ENCODE peak calls at places on chromosomes 1 and 21, in five cellular contexts. X is neural progenitor cell, E is stomach, I is keratinocyte, G is coronary artery. Q is an unnamed sample.
A peak's percentile ranks its signal among the peaks of the same experiment; 100 is the strongest.

GRCh38 chr21:41932576-41933258 is 21.1 kb downstream of the C2CD2 start:
- DNase-seq in G (no peak), X (no peak), I (no peak), E (no peak), Q (no peak)

GRCh38 chr1:97674517-97674916 is 246.3 kb downstream of the DPYD start:
- DNase-seq in G (no peak), E (no peak), X (no peak), I (no peak), Q (no peak)

GRCh38 chr1:232575524-232576040 is 54.4 kb downstream of the SIPA1L2 start:
- DNase-seq in I (no peak), X (no peak), E (no peak), G (no peak), Q (no peak)

GRCh38 chr1:26388791-26389445 is 16.4 kb upstream of the ZNF683 start:
- DNase-seq in I (no peak), X (no peak), E (no peak), G (no peak), Q (no peak)

GRCh38 chr1:202501281-202501680 is 152.8 kb downstream of the PPP1R12B start:
- DNase-seq in G (no peak), I (no peak), X (peak; percentile 31), E (no peak), Q (no peak)

GRCh38 chr1:62977321-62977720 is 193.4 kb downstream of the ATG4C start:
- DNase-seq in X (no peak), I (no peak), E (no peak), G (no peak), Q (no peak)

GRCh38 chr21:45332415-45332814 is 44.7 kb upstream of the POFUT2 start:
- DNase-seq in I (no peak), E (no peak), G (no peak), X (no peak), Q (no peak)

GRCh38 chr1:91476538-91477217 is 24.0 kb upstream of the CDC7 start:
- DNase-seq in X (no peak), E (no peak), I (no peak), G (no peak), Q (no peak)

GRCh38 chr1:169943963-169944526 is 50.3 kb upstream of the SCYL3 start:
- DNase-seq in E (no peak), I (no peak), G (no peak), X (no peak), Q (no peak)

GRCh38 chr1:197660389-197660788 is 114.9 kb downstream of the DENND1B start:
- DNase-seq in E (no peak), I (no peak), X (no peak), G (no peak), Q (no peak)

GRCh38 chr1:65527211-65527610 is 106.7 kb downstream of the LEPR start:
- DNase-seq in G (no peak), E (no peak), I (no peak), X (no peak), Q (no peak)

GRCh38 chr1:210352575-210352974 is 23.9 kb downstream of the HHAT start:
- DNase-seq in I (no peak), X (no peak), E (no peak), G (no peak), Q (no peak)

GRCh38 chr1:225811622-225812487 is 1.9 kb downstream of the EPHX1 start:
- DNase-seq in X (peak; percentile 61), G (no peak), I (no peak), E (no peak), Q (no peak)

GRCh38 chr1:212458817-212459216 is 26.1 kb downstream of the NENF start:
- DNase-seq in I (no peak), X (no peak), G (no peak), E (no peak), Q (no peak)

GRCh38 chr1:47948126-47948525 is 49.1 kb downstream of the TRABD2B start:
- DNase-seq in E (no peak), I (no peak), X (peak; percentile 41), G (no peak), Q (no peak)

GRCh38 chr1:17617787-17618557 is 78.5 kb downstream of the ARHGEF10L start:
- DNase-seq in X (no peak), E (no peak), I (no peak), G (peak; percentile 93), Q (peak; percentile 38)

GRCh38 chr1:15949453-15950245 is 26.3 kb downstream of the ZBTB17 start:
- DNase-seq in I (peak; percentile 99), X (peak; percentile 48), G (peak; percentile 98), E (peak; percentile 77), Q (peak; percentile 90)

GRCh38 chr1:228279011-228279721 is 71.3 kb downstream of the OBSCN start:
- DNase-seq in E (no peak), I (no peak), G (peak; percentile 69), X (no peak), Q (no peak)

GRCh38 chr21:42010507-42011493 is 640 bp upstream of the ZBTB21 start:
- DNase-seq in X (peak; percentile 74), E (no peak), G (peak; percentile 68), I (no peak), Q (peak; percentile 42)

GRCh38 chr1:204415351-204415750 is 3.7 kb upstream of the PPP1R15B start:
- DNase-seq in X (no peak), G (no peak), I (no peak), E (no peak), Q (no peak)

GRCh38 chr1:61515096-61515495 is 209.8 kb downstream of the TM2D1 start:
- DNase-seq in E (no peak), G (no peak), I (no peak), X (no peak), Q (no peak)

GRCh38 chr1:61523219-61523618 is 201.7 kb downstream of the TM2D1 start:
- DNase-seq in E (no peak), X (no peak), I (no peak), G (no peak), Q (no peak)

GRCh38 chr1:61517345-61517744 is 207.6 kb downstream of the TM2D1 start:
- DNase-seq in E (no peak), G (no peak), X (no peak), I (no peak), Q (no peak)

GRCh38 chr1:61519631-61520030 is 205.3 kb downstream of the TM2D1 start:
- DNase-seq in G (no peak), I (peak; percentile 15), E (no peak), X (no peak), Q (no peak)

GRCh38 chr1:61518670-61519400 is 206.1 kb downstream of the TM2D1 start:
- DNase-seq in I (peak; percentile 76), E (no peak), G (no peak), X (no peak), Q (no peak)
- TF ChIP-seq CTCF in I (peak; percentile 56), E (no peak), G (no peak), X (no peak), Q (no peak)

DNA sequence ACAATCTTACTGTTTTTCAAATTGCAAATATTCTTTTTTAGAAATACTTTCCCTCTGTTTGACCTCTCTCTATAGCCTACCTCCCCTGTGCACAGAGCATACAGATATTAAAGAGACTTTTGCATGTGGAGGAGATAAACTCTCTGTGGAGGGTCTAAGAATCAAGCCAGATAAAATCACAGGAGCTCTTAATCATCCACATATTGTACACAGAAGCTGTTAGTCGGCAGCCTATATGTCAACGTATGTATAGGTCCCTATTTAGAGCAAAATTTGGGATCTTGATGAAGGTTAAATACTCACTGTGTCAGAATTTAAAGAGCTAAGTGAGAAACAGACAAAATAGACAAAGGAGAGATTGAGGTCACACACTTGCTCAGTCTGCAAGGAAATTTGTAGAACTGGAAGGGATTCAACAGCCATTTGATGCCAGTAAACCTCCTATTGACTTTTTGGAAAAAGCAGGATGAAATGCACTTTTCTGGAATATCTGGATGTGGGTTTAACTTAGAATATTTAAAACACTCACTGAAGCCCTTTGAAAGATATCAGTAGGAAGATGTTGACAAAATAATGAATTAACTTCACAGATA is 4.1 kb upstream of the IRF2BP2 start:
- DNase-seq in X (no peak), E (no peak), G (no peak), I (no peak), Q (no peak)
- H3K4me3 ChIP-seq in X (no peak overlapping the region), E (no peak overlapping the region), G (no peak overlapping the region), I (no peak overlapping the region), Q (no peak overlapping the region)

GRCh38 chr1:33012165-33012564 is 24.5 kb downstream of the AK2 start:
- DNase-seq in I (no peak), E (no peak), X (no peak), G (no peak), Q (no peak)
- H3K27ac ChIP-seq in I (no peak overlapping the region), E (peak overlapping the region; percentile 80), X (no peak overlapping the region), G (peak overlapping the region; percentile 83), Q (no peak overlapping the region)

DNA sequence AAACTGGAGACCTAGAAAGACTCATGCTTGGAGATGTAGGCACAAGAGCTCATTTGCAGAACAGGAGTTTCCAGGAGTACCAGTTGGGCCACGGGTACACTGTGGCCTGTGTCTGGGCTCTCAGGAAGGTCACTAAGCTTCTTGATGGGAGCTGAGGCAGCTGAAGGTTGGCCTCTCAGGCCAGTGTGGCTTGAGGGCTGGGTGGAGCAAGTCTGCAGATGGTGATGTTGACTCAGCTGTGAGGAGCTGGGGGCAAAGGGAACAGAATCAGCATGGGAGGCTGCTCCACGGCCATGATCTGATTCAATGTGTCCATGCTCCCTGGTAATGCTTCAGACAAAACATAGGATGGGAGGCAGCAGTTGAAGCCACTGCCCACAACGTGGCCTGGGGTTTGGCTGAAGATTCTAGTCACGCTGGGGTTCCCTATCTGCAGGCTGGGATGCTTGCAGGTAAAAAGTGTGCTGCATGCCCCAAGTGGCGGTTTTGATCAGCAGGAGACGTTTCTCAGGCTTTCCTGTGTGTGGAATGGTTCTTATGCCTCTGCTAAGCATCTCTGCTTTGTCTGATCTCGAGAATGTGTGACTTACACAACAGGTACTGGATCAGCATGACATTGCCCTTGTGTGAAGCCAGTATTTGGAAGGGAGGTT is 15.4 kb upstream of the TENT5C start:
- DNase-seq in E (peak; percentile 70), X (no peak), I (no peak), G (no peak), Q (no peak)
- TF ChIP-seq CTCF in E (no peak), X (no peak), I (no peak), G (no peak), Q (no peak)

GRCh38 chr1:61184714-61185106 is 102.3 kb downstream of the NFIA start:
- DNase-seq in I (no peak), E (no peak), X (no peak), G (no peak), Q (no peak)
- H3K4me3 ChIP-seq in I (no peak overlapping the region), E (peak overlapping the region; percentile 47), X (no peak overlapping the region), G (peak overlapping the region; percentile 65), Q (no peak overlapping the region)

DNA sequence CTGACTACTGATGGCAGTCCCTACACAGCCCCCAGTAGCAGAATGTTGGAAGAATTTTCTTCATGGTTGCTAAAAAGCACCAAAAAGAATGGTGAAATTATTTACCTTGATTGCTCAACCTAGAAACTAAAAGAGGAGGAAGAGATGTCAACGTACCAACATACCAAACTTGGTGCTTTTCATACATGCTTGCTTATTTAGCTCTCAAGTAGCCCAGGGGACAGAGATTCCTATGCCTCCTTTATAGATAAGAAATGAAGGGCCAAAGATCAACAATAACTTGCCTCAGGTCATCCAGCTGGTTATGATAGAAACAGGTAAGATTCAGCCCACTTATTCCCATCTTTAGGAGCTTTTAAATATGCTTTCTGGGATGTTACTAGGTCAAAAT is 170.6 kb downstream of the PIGK start:
- DNase-seq in E (no peak), G (no peak), I (no peak), X (no peak), Q (no peak)
- H3K27ac ChIP-seq in E (no peak overlapping the region), G (no peak overlapping the region), I (no peak overlapping the region), X (no peak overlapping the region), Q (no peak overlapping the region)

GRCh38 chr1:53946252-53947171 is at the start of gene LRRC42:
- DNase-seq in I (no peak), G (no peak), E (no peak), X (peak; percentile 92), Q (no peak)
- TF ChIP-seq CTCF in I (no peak), G (no peak), E (peak; percentile 29), X (peak; percentile 47), Q (no peak)

GRCh38 chr1:178644308-178645120 is 80.5 kb upstream of the RALGPS2 start:
- DNase-seq in G (no peak), I (no peak), E (peak; percentile 56), X (no peak), Q (no peak)
- H3K4me3 ChIP-seq in G (no peak overlapping the region), I (no peak overlapping the region), E (no peak overlapping the region), X (peak overlapping the region; percentile 41), Q (no peak overlapping the region)